ENCODE peak calls at places on chromosome 3, in four cellular contexts. V, J, S and B are unnamed samples.

GRCh38 chr3:28295819-28296364 is 52.6 kb upstream of the ZCWPW2 start:
- DNase-seq in V (no peak), J (no peak), S (no peak), B (no peak)

GRCh38 chr3:151901282-151901945 is 28.0 kb downstream of the SUCNR1 start:
- DNase-seq in V (no peak), J (no peak), S (no peak), B (no peak)

GRCh38 chr3:299590-300301 is 103.2 kb downstream of the CHL1 start:
- DNase-seq in V (no peak), J (no peak), S (no peak), B (no peak)

GRCh38 chr3:185727873-185728272 is 97.0 kb downstream of the IGF2BP2 start:
- DNase-seq in V (no peak), J (no peak), S (no peak), B (no peak)

GRCh38 chr3:134376786-134377431 is 2.7 kb upstream of the AMOTL2 start:
- DNase-seq in V (no peak), J (no peak), S (no peak), B (no peak)

GRCh38 chr3:97938444-97938843 is 33.8 kb downstream of the RIOX2 start:
- DNase-seq in V (no peak), J (no peak), S (no peak), B (no peak)

GRCh38 chr3:113271189-113271588 is 59.8 kb downstream of the BOC start:
- DNase-seq in V (no peak), J (no peak), S (no peak), B (no peak)

GRCh38 chr3:27666708-27667107 is 55.4 kb downstream of the EOMES start:
- DNase-seq in V (peak), J (no peak), S (peak), B (peak)

GRCh38 chr3:32045091-32045964 is 61.1 kb upstream of the GPD1L start:
- DNase-seq in V (peak), J (no peak), S (peak), B (no peak)

GRCh38 chr3:96190024-96190616 is 624.3 kb upstream of the EPHA6 start:
- DNase-seq in V (no peak), J (no peak), S (no peak), B (no peak)

GRCh38 chr3:9422712-9423424 is 25.5 kb downstream of the SETD5 start:
- DNase-seq in V (peak), J (peak), S (peak), B (no peak)

GRCh38 chr3:128572644-128573105 is 77.9 kb downstream of the RPN1 start:
- DNase-seq in V (no peak), J (no peak), S (no peak), B (no peak)

GRCh38 chr3:126828306-126828705 is 124.3 kb downstream of the CHCHD6 start:
- DNase-seq in V (no peak), J (no peak), S (peak), B (peak)

GRCh38 chr3:17065881-17066280 is 181.1 kb downstream of the PLCL2 start:
- DNase-seq in V (no peak), J (no peak), S (no peak), B (no peak)

GRCh38 chr3:66372681-66373350 is 128.0 kb downstream of the LRIG1 start:
- DNase-seq in V (no peak), J (no peak), S (peak), B (peak)

GRCh38 chr3:64440498-64440897 is 215.2 kb upstream of the PRICKLE2 start:
- DNase-seq in V (peak), J (no peak), S (no peak), B (peak)

GRCh38 chr3:81302045-81302444 is 459.4 kb downstream of the GBE1 start:
- DNase-seq in V (no peak), J (no peak), S (peak), B (peak)

GRCh38 chr3:178022599-178022998 is 513.6 kb upstream of the KCNMB2 start:
- DNase-seq in V (peak), J (no peak), S (no peak), B (no peak)

GRCh38 chr3:14858105-14858504 is 39.3 kb downstream of the FGD5 start:
- DNase-seq in V (no peak), J (no peak), S (no peak), B (no peak)

GRCh38 chr3:14861031-14861430 is 42.3 kb downstream of the FGD5 start:
- DNase-seq in V (no peak), J (no peak), S (no peak), B (no peak)

GRCh38 chr3:14861451-14862302 is 42.9 kb downstream of the FGD5 start:
- DNase-seq in V (no peak), J (no peak), S (no peak), B (no peak)

GRCh38 chr3:14853280-14853956 is 34.7 kb downstream of the FGD5 start:
- DNase-seq in V (no peak), J (no peak), S (no peak), B (no peak)

GRCh38 chr3:14857506-14857905 is 38.7 kb downstream of the FGD5 start:
- DNase-seq in V (no peak), J (no peak), S (no peak), B (no peak)
- TF ChIP-seq CTCF in V (no peak), J (no peak), S (no peak), B (no peak)

GRCh38 chr3:135412475-135412874 is 553.1 kb upstream of the PPP2R3A start:
- DNase-seq in V (no peak), J (no peak), S (no peak), B (no peak)
- TF ChIP-seq CTCF in V (no peak), J (no peak), S (no peak), B (no peak)

DNA sequence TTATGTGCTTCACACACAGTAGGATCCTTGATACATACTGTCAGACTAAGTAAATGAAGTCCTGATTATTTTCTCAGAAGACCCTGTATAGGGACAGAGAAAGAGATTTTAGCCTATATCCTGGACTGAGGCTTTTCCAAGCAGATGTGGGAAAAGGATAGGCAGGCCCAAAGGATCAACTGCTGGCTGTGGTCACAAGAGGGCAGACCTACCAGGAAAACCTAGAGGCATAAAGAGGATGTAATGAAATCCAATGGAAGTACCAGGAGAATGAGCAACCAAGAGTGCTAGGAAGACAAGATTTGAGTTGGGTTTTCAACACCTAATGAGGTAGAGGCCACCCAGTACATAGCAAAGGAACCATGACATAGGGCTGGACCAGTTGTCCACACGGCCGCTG is 23.1 kb downstream of the DCLK3 start:
- DNase-seq in V (no peak), J (no peak), S (no peak), B (no peak)
- TF ChIP-seq CTCF in V (peak), J (no peak), S (peak), B (no peak)

GRCh38 chr3:94456332-94456731 is 393.5 kb downstream of the NSUN3 start:
- DNase-seq in V (no peak), J (no peak), S (no peak), B (no peak)
- TF ChIP-seq CTCF in V (no peak), J (no peak), S (no peak), B (no peak)

GRCh38 chr3:50389368-50389767 is 30.0 kb upstream of the TMEM115 start:
- DNase-seq in V (no peak), J (no peak), S (no peak), B (no peak)

GRCh38 chr3:50385741-50386140 is 26.4 kb upstream of the TMEM115 start:
- DNase-seq in V (no peak), J (no peak), S (no peak), B (no peak)

GRCh38 chr3:50390523-50391177 is 31.3 kb upstream of the TMEM115 start:
- DNase-seq in V (no peak), J (no peak), S (peak), B (peak)

GRCh38 chr3:50388720-50389352 is 29.5 kb upstream of the TMEM115 start:
- DNase-seq in V (no peak), J (no peak), S (no peak), B (no peak)

GRCh38 chr3:50388021-50388719 is 28.8 kb upstream of the TMEM115 start:
- DNase-seq in V (no peak), J (no peak), S (no peak), B (no peak)
- TF ChIP-seq CTCF in V (peak), J (peak), S (peak), B (no peak)

DNA sequence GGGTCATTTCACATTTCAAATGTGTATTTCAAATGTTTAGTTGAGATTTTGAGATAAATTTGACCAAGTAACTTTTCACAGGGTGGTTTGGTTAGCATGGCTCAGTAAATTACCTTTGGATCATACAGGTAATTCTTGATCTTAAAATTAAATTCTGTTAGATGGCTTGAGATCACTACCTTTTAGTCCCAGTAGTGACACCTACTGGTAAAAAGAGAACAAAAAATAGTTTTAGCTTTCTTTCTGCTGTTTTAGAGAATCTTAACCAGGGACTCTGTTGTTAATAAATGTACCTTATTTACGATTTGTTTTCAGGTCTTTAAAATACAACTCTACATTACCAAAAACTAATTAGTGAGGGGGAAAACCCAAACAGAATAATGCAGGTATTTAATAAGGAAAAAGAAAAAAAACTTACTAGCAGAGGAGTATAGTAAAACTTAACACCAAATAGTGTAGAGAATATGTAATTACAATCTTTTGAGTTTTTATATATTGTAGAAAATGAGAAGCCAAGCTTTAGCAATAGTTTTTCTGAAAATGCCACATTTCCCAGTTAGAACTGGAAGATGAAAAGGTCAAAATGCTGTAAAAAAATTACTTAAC is 620.3 kb upstream of the AGTR1 start:
- DNase-seq in V (no peak), J (no peak), S (no peak), B (no peak)
- TF ChIP-seq CTCF in V (peak), J (peak), S (peak), B (peak)

GRCh38 chr3:164393171-164393570 is 685.1 kb downstream of the SI start:
- DNase-seq in V (no peak), J (no peak), S (no peak), B (no peak)

GRCh38 chr3:164387236-164387635 is 691.1 kb downstream of the SI start:
- DNase-seq in V (no peak), J (no peak), S (no peak), B (no peak)

GRCh38 chr3:164390046-164390445 is 688.2 kb downstream of the SI start:
- DNase-seq in V (no peak), J (no peak), S (no peak), B (no peak)
- TF ChIP-seq CTCF in V (no peak), J (peak), S (no peak), B (no peak)

GRCh38 chr3:61352300-61352699 is 101.0 kb upstream of the FHIT start:
- DNase-seq in V (no peak), J (no peak), S (no peak), B (no peak)
- TF ChIP-seq CTCF in V (no peak), J (no peak), S (no peak), B (no peak)

DNA sequence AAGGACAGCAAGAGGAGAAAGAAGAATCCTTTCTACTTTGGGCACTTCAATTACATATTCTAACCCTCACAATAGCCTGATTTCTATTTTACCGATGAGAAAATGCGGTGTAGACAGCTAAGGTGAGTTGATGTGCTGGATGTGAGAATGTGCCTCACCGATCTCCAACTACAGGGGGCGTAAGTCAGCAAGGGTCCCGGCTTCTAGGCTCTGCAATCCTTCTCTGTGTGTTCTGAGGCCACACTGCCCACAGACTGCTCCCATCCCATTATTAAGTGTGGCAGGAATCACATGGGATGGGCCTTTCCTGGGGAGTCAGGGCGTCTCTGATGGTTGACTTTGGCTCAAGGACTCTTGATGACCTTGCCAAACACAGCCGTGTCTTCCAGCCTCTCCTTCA is 23.6 kb upstream of the RPL35A start:
- DNase-seq in V (no peak), J (no peak), S (no peak), B (no peak)
- TF ChIP-seq CTCF in V (no peak), J (no peak), S (no peak), B (no peak)

GRCh38 chr3:42639192-42639591 is 14.3 kb upstream of the ZBTB47 start:
- DNase-seq in V (no peak), J (no peak), S (no peak), B (no peak)
- TF ChIP-seq CTCF in V (no peak), J (no peak), S (no peak), B (no peak)